ENCODE peak calls at places on chromosomes 4 and X, in ten cellular contexts. D is aorta; C is activated CD4-positive, alpha-beta T cell treated with anti-CD3 and anti-CD28 coated beads for 1 hour; M is SJSA1; N is transverse colon; Q is mesothelial cell of epicardium; Y is HEK293T; K is activated B cell treated with CpG ODN at 0.5 μM for 24 hours; A is NCI-H2081; B is RCC 7860. F is an unnamed sample.

GRCh38 chr4:168551945-168552695 is 55.3 kb downstream of the PALLD start:
- DNase-seq in D (no peak), C (no peak), M (no peak), N (no peak), Q (no peak), Y (no peak), K (no peak), A (no peak), B (peak), F (peak)

GRCh38 chr4:98688416-98689290 is 30.2 kb upstream of the TSPAN5 start:
- DNase-seq in D (no peak), C (no peak), M (peak), N (no peak), Q (no peak), Y (no peak), K (no peak), A (no peak), B (peak), F (peak)

GRCh38 chrX:78517124-78517523 is 142.0 kb downstream of the RTL3 start:
- DNase-seq in D (no peak), C (peak), M (no peak), N (no peak), Q (no peak), Y (no peak), K (no peak), A (no peak), B (peak), F (peak)

GRCh38 chr4:7506572-7506971 is 71.8 kb upstream of the PSAPL1 start:
- DNase-seq in D (no peak), C (no peak), M (no peak), N (no peak), Q (no peak), Y (no peak), K (no peak), A (no peak), B (no peak), F (no peak)

GRCh38 chr4:124318292-124318691 is 394.2 kb downstream of the ANKRD50 start:
- DNase-seq in D (no peak), C (no peak), M (no peak), N (no peak), Q (no peak), Y (no peak), K (no peak), A (peak), B (no peak), F (no peak)

GRCh38 chrX:149259241-149259640 is 245.9 kb downstream of the IDS start:
- DNase-seq in D (no peak), C (no peak), M (no peak), N (no peak), Q (no peak), Y (no peak), K (no peak), A (no peak), B (peak), F (no peak)

GRCh38 chrX:130523460-130524394 is 121.9 kb downstream of the RBMX2 start:
- DNase-seq in D (peak), C (no peak), M (no peak), N (peak), Q (no peak), Y (peak), K (no peak), A (no peak), B (no peak), F (no peak)

GRCh38 chr4:156516698-156517097 is 454.9 kb downstream of the PDGFC start:
- DNase-seq in D (no peak), C (no peak), M (no peak), N (no peak), Q (no peak), Y (no peak), K (no peak), A (no peak), B (no peak), F (no peak)

F was measured in CD4-positive, alpha-beta memory T cell.